ENCODE peak calls at places on chromosomes 13 and 19, in eight cellular contexts. B is uterus; L is adipocyte; Q is upper lobe of left lung; N is GM23248; E is CD8-positive, alpha-beta T cell; K is lower lobe of right lung; H is CD4-positive, CD25-positive, alpha-beta regulatory T cell. P is an unnamed sample.

GRCh38 chr13:31860002-31860401 is 120.7 kb downstream of the RXFP2 start:
- DNase-seq in H (no peak), L (no peak), K (no peak), B (no peak), Q (no peak), N (no peak), E (no peak), P (no peak)

GRCh38 chr13:32391101-32391620 is 36.8 kb downstream of the N4BP2L1 start:
- DNase-seq in H (no peak), L (peak; percentile 42), K (no peak), Q (no peak), B (no peak), E (no peak), N (no peak), P (no peak)

GRCh38 chr13:26985285-26985878 is 186.2 kb downstream of the USP12 start:
- DNase-seq in B (peak; percentile 63), L (peak; percentile 90), N (peak; percentile 86), Q (no peak), K (no peak), H (peak; percentile 74), E (peak; percentile 43), P (peak; percentile 65)

GRCh38 chr19:22604571-22605274 is 29.4 kb upstream of the ZNF492 start:
- DNase-seq in B (no peak), E (no peak), K (no peak), L (no peak), Q (no peak), N (no peak), H (no peak), P (no peak)

GRCh38 chr19:38401148-38401547 is 1.7 kb upstream of the FAM98C start:
- DNase-seq in B (no peak), L (peak; percentile 8), K (no peak), H (no peak), E (no peak), N (peak; percentile 60), Q (no peak), P (no peak)

GRCh38 chr13:32205426-32206096 is 109.6 kb downstream of the ZAR1L start:
- DNase-seq in L (no peak), B (no peak), E (no peak), Q (no peak), N (no peak), K (no peak), H (no peak), P (no peak)

GRCh38 chr19:2164020-2164988 is 571 bp downstream of the DOT1L start:
- DNase-seq in K (no peak), L (peak; percentile 71), N (peak; percentile 70), H (no peak), B (peak; percentile 63), Q (no peak), E (no peak), P (no peak)

GRCh38 chr13:111476197-111476596 is 155.8 kb downstream of the TEX29 start:
- DNase-seq in K (no peak), L (no peak), Q (peak; percentile 29), H (no peak), E (no peak), N (no peak), B (no peak), P (no peak)

GRCh38 chr13:20102776-20103175 is 58.1 kb downstream of the GJA3 start:
- DNase-seq in H (no peak), N (peak; percentile 45), K (no peak), E (no peak), Q (no peak), L (no peak), B (no peak), P (no peak)

GRCh38 chr19:14595558-14595957 is 12.7 kb downstream of the CLEC17A start:
- DNase-seq in Q (no peak), L (no peak), E (no peak), B (no peak), N (no peak), H (no peak), K (no peak), P (no peak)

GRCh38 chr19:14091086-14091884 is 734 bp upstream of the SAMD1 start:
- DNase-seq in Q (peak; percentile 95), L (peak; percentile 58), K (peak; percentile 60), B (peak; percentile 80), E (peak; percentile 44), H (peak; percentile 84), N (peak; percentile 74), P (peak; percentile 63)

GRCh38 chr19:4997297-4997696 is 28.4 kb downstream of the KDM4B start:
- DNase-seq in H (no peak), Q (no peak), B (no peak), E (no peak), N (no peak), K (no peak), L (no peak), P (no peak)

GRCh38 chr13:39672378-39673132 is 17.1 kb downstream of the COG6 start:
- DNase-seq in H (no peak), K (no peak), B (no peak), N (no peak), Q (no peak), L (no peak), E (no peak), P (no peak)

GRCh38 chr13:93744886-93745285 is 518.3 kb downstream of the GPC6 start:
- DNase-seq in L (no peak), N (no peak), B (no peak), E (no peak), Q (no peak), H (no peak), K (no peak), P (no peak)

GRCh38 chr19:57754091-57754673 is 7.6 kb downstream of the ZNF776 start:
- DNase-seq in B (no peak), N (no peak), H (no peak), L (no peak), K (no peak), Q (no peak), E (no peak), P (no peak)
- H3K9me3 ChIP-seq in B (peaks cover 86% of the 10 kb centered on the region), N (no peaks in the 10 kb centered on the region), H (peaks cover 87% of the 10 kb centered on the region), L (peaks cover 32% of the 10 kb centered on the region), K (peaks cover 95% of the 10 kb centered on the region), Q (peaks cover 77% of the 10 kb centered on the region), E (peaks cover 78% of the 10 kb centered on the region), P (peaks cover 64% of the 10 kb centered on the region)

DNA sequence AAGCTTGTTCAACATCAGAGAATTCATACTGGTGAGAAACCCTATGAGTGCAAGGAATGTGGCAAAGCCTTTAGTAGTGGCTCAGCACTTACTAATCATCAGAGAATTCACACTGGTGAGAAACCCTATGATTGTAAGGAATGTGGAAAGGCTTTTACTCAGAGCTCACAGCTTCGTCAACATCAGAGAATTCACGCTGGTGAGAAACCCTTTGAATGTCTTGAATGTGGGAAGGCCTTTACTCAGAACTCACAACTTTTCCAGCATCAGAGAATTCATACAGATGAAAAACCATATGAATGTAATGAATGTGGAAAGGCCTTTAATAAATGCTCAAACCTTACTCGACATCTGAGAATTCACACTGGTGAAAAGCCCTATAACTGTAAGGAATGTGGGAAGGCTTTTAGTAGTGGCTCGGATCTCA is 25.2 kb downstream of the ZNF383 start:
- DNase-seq in B (no peak), N (no peak), H (no peak), L (no peak), Q (no peak), E (no peak), K (no peak), P (no peak)
- H3K9me3 ChIP-seq in B (peaks cover 95% of the 10 kb centered on the region), N (peaks cover 14% of the 10 kb centered on the region), H (peaks cover 74% of the 10 kb centered on the region), L (peaks cover 99% of the 10 kb centered on the region), Q (peaks cover 89% of the 10 kb centered on the region), E (peaks cover 42% of the 10 kb centered on the region), K (peaks cover 99% of the 10 kb centered on the region), P (peaks cover 55% of the 10 kb centered on the region)

DNA sequence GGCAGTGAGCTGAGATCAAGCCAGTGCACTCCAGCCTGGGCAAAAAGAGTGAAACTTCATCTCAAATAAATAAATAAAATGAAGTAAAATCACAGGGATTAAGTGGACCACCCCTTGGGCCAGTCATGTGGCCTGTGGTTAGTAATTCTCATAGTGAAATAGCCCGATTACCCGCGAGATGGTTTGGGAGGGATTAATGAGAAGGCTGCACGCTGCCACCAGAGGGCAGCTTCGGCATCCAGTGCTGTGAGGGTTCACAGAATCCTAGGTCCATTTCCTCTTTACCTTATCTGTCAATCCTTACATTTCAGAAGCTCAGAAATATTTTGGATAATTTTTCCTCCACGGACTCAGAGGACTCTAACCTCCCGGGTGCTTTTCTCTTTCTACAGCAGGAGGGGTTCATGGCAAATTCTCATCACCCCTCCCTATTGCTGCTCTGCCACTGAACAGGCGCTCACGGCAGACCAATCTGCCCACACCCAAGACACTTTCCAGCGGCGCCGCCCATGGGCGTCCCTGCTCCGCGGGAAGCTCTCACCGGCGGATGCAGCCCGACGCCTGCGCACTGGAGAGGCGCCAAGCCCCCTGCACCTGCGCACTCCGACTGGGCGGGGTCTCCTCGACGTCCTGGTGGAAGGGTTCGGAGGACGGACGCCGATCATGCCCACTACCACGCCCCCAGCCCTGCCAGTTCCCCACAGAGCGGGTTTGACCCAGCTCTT is 11.0 kb downstream of the ZNF835 start:
- DNase-seq in H (no peak), K (no peak), L (no peak), E (no peak), B (peak; percentile 20), Q (peak; percentile 78), N (no peak), P (no peak)
- H3K9me3 ChIP-seq in H (peaks cover under 1% of the 10 kb centered on the region), K (peaks cover 20% of the 10 kb centered on the region), L (no peaks in the 10 kb centered on the region), E (peaks cover 12% of the 10 kb centered on the region), B (no peaks in the 10 kb centered on the region), Q (no peaks in the 10 kb centered on the region), N (no peaks in the 10 kb centered on the region), P (no peaks in the 10 kb centered on the region)

GRCh38 chr19:34959021-34959420 is 5.0 kb downstream of the ZNF792 start:
- DNase-seq in Q (no peak), K (no peak), N (no peak), E (no peak), B (no peak), L (no peak), H (no peak), P (no peak)
- H3K9me3 ChIP-seq in Q (peaks cover 53% of the 10 kb centered on the region), K (peaks cover 74% of the 10 kb centered on the region), N (no peaks in the 10 kb centered on the region), E (peaks cover 72% of the 10 kb centered on the region), B (peaks cover 51% of the 10 kb centered on the region), L (peaks cover 55% of the 10 kb centered on the region), H (peaks cover 71% of the 10 kb centered on the region), P (peaks cover 61% of the 10 kb centered on the region)

GRCh38 chr19:29292562-29292961 is 79.6 kb upstream of the UQCRFS1 start:
- DNase-seq in H (no peak), E (no peak), N (no peak), K (no peak), L (no peak), Q (no peak), B (no peak), P (no peak)
- H3K9me3 ChIP-seq in H (no peaks in the 10 kb centered on the region), E (no peaks in the 10 kb centered on the region), N (no peaks in the 10 kb centered on the region), K (no peaks in the 10 kb centered on the region), L (no peaks in the 10 kb centered on the region), Q (no peaks in the 10 kb centered on the region), B (no peaks in the 10 kb centered on the region), P (no peaks in the 10 kb centered on the region)

DNA sequence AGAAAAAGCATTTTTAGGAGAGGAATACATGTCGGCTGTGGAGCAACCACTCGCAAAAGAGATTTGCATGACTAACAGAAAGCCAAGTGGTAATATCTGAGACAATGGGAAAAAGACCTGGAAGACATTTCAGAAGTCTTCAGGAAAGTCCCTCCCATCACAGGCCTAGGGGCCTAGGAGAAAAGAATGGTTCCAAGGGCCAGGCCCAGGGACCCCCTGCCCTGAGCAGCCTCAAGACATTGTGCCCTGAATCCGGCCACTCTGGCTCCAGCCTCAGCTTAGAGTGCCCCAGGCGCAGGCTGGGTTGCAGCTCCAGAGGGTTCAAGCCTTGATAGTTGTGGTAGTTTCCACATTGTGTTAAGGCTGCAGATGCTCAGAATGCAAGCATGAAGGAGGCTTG is 9.4 kb downstream of the ZNF221 start:
- DNase-seq in K (no peak), H (no peak), E (no peak), L (no peak), Q (no peak), B (no peak), N (no peak), P (no peak)
- H3K9me3 ChIP-seq in K (peaks cover 95% of the 10 kb centered on the region), H (peaks cover 42% of the 10 kb centered on the region), E (peaks cover 12% of the 10 kb centered on the region), L (peaks cover 64% of the 10 kb centered on the region), Q (peaks cover 76% of the 10 kb centered on the region), B (peaks cover 87% of the 10 kb centered on the region), N (no peaks in the 10 kb centered on the region), P (peaks cover 4% of the 10 kb centered on the region)

P was measured in T-helper 17 cell.